ENCODE peak calls at places on chromosomes 12 and 14, in four cellular contexts. One of them, this sample, is unnamed.

GRCh38 chr12:68234140-68234539 is 8.5 kb upstream of the IL26 start:
- DNase-seq in Peyer's patch: no peak
- DNase-seq in body of pancreas: no peak
- DNase-seq in stomach: no peak
- DNase-seq in this sample: no peak

GRCh38 chr12:39620664-39621658 is 1.4 kb upstream of the ABCD2 start:
- DNase-seq in Peyer's patch: no peak
- DNase-seq in body of pancreas: no peak
- DNase-seq in stomach: no peak
- DNase-seq in this sample: no peak

GRCh38 chr12:71731439-71732356 is 23.0 kb upstream of the RAB21 start:
- DNase-seq in Peyer's patch: peak; percentile 60
- DNase-seq in body of pancreas: no peak
- DNase-seq in stomach: no peak
- DNase-seq in this sample: no peak

GRCh38 chr12:122028165-122028591 is 6.5 kb downstream of the BCL7A start:
- DNase-seq in Peyer's patch: no peak
- DNase-seq in body of pancreas: no peak
- DNase-seq in stomach: no peak
- DNase-seq in this sample: peak; percentile 63

GRCh38 chr12:10364839-10365681 is 24.8 kb downstream of the KLRK1 start:
- DNase-seq in Peyer's patch: peak; percentile 71
- DNase-seq in body of pancreas: peak; percentile 65
- DNase-seq in stomach: peak; percentile 69
- DNase-seq in this sample: peak; percentile 77

GRCh38 chr14:31068235-31068634 is 42.1 kb upstream of the STRN3 start:
- DNase-seq in Peyer's patch: no peak
- DNase-seq in body of pancreas: no peak
- DNase-seq in stomach: no peak
- DNase-seq in this sample: no peak

GRCh38 chr12:94037444-94037843 is 110.9 kb upstream of the PLXNC1 start:
- DNase-seq in Peyer's patch: no peak
- DNase-seq in body of pancreas: no peak
- DNase-seq in stomach: no peak
- DNase-seq in this sample: no peak

GRCh38 chr14:103104654-103105511 is 10.4 kb downstream of the EXOC3L4 start:
- DNase-seq in Peyer's patch: peak; percentile 89
- DNase-seq in body of pancreas: peak; percentile 77
- DNase-seq in stomach: peak; percentile 85
- DNase-seq in this sample: no peak

GRCh38 chr12:90322006-90322405 is 613.4 kb upstream of the ATP2B1 start:
- DNase-seq in Peyer's patch: no peak
- DNase-seq in body of pancreas: no peak
- DNase-seq in stomach: no peak
- DNase-seq in this sample: no peak

GRCh38 chr12:30002677-30003076 is 218.9 kb upstream of the TMTC1 start:
- DNase-seq in Peyer's patch: no peak
- DNase-seq in body of pancreas: no peak
- DNase-seq in stomach: no peak
- DNase-seq in this sample: no peak

GRCh38 chr12:121420109-121420508 is 20.2 kb downstream of the RNF34 start:
- DNase-seq in Peyer's patch: no peak
- DNase-seq in body of pancreas: no peak
- DNase-seq in stomach: no peak
- DNase-seq in this sample: no peak

GRCh38 chr14:48253020-48253419 is 577.6 kb upstream of the MDGA2 start:
- DNase-seq in Peyer's patch: no peak
- DNase-seq in body of pancreas: no peak
- DNase-seq in stomach: no peak
- DNase-seq in this sample: no peak

GRCh38 chr14:50620341-50620740 is 47.8 kb downstream of the SAV1 start:
- DNase-seq in Peyer's patch: no peak
- DNase-seq in body of pancreas: no peak
- DNase-seq in stomach: no peak
- DNase-seq in this sample: peak; percentile 27

GRCh38 chr12:40622246-40622838 is 69.9 kb upstream of the CNTN1 start:
- DNase-seq in Peyer's patch: no peak
- DNase-seq in body of pancreas: peak; percentile 64
- DNase-seq in stomach: peak; percentile 55
- DNase-seq in this sample: peak; percentile 62

GRCh38 chr12:94204647-94205247 is 56.4 kb downstream of the PLXNC1 start:
- DNase-seq in Peyer's patch: no peak
- DNase-seq in body of pancreas: no peak
- DNase-seq in stomach: no peak
- DNase-seq in this sample: no peak

GRCh38 chr12:5435161-5435560 is 3.3 kb downstream of the NTF3 start:
- DNase-seq in Peyer's patch: no peak
- DNase-seq in body of pancreas: no peak
- DNase-seq in stomach: no peak
- DNase-seq in this sample: no peak

GRCh38 chr14:102229739-102230092 is 75.2 kb downstream of the MOK start:
- DNase-seq in Peyer's patch: no peak
- DNase-seq in body of pancreas: no peak
- DNase-seq in stomach: no peak
- DNase-seq in this sample: no peak

GRCh38 chr14:103707329-103708263 is 7.7 kb downstream of the XRCC3 start:
- DNase-seq in Peyer's patch: no peak
- DNase-seq in body of pancreas: no peak
- DNase-seq in stomach: no peak
- DNase-seq in this sample: no peak

GRCh38 chr12:120183211-120183631 is 11.3 kb downstream of the GCN1 start:
- DNase-seq in Peyer's patch: no peak
- DNase-seq in body of pancreas: no peak
- DNase-seq in stomach: no peak
- DNase-seq in this sample: no peak

GRCh38 chr14:93859957-93860356 is 67.2 kb upstream of the FAM181A start:
- DNase-seq in Peyer's patch: no peak
- DNase-seq in body of pancreas: no peak
- DNase-seq in stomach: peak; percentile 37
- DNase-seq in this sample: no peak

GRCh38 chr12:103786201-103786600 is 54.8 kb downstream of the NT5DC3 start:
- DNase-seq in Peyer's patch: no peak
- DNase-seq in body of pancreas: no peak
- DNase-seq in stomach: no peak
- DNase-seq in this sample: no peak

GRCh38 chr12:52249041-52249461 is 16.0 kb downstream of the KRT7 start:
- DNase-seq in Peyer's patch: no peak
- DNase-seq in body of pancreas: peak; percentile 94
- DNase-seq in stomach: peak; percentile 84
- DNase-seq in this sample: no peak

GRCh38 chr12:117162167-117162539 is 28.1 kb downstream of the FBXO21 start:
- DNase-seq in Peyer's patch: no peak
- DNase-seq in body of pancreas: no peak
- DNase-seq in stomach: no peak
- DNase-seq in this sample: no peak

GRCh38 chr12:110107369-110108281 is 16.5 kb upstream of the IFT81 start:
- DNase-seq in Peyer's patch: no peak
- DNase-seq in body of pancreas: peak; percentile 24
- DNase-seq in stomach: no peak
- DNase-seq in this sample: peak; percentile 83

GRCh38 chr12:6367065-6367968 is 8.0 kb downstream of the SCNN1A start:
- DNase-seq in Peyer's patch: peak; percentile 18
- DNase-seq in body of pancreas: no peak
- DNase-seq in stomach: no peak
- DNase-seq in this sample: no peak

GRCh38 chr12:103712191-103712590 is 125.1 kb downstream of the STAB2 start:
- DNase-seq in Peyer's patch: no peak
- DNase-seq in body of pancreas: no peak
- DNase-seq in stomach: no peak
- DNase-seq in this sample: no peak

GRCh38 chr14:50082784-50083466 is 33.4 kb downstream of the VCPKMT start:
- DNase-seq in Peyer's patch: no peak
- DNase-seq in body of pancreas: no peak
- DNase-seq in stomach: peak; percentile 57
- DNase-seq in this sample: peak; percentile 76

GRCh38 chr14:56294125-56294524 is 175.9 kb downstream of the PELI2 start:
- DNase-seq in Peyer's patch: no peak
- DNase-seq in body of pancreas: no peak
- DNase-seq in stomach: no peak
- DNase-seq in this sample: no peak

GRCh38 chr14:68333265-68333664 is 459.6 kb downstream of the ZFP36L1 start:
- DNase-seq in Peyer's patch: no peak
- DNase-seq in body of pancreas: no peak
- DNase-seq in stomach: no peak
- DNase-seq in this sample: no peak

GRCh38 chr12:4178424-4179184 is 95.0 kb upstream of the CCND2 start:
- DNase-seq in Peyer's patch: no peak
- DNase-seq in body of pancreas: no peak
- DNase-seq in stomach: no peak
- DNase-seq in this sample: peak; percentile 67

GRCh38 chr14:35155962-35156361 is 33.6 kb downstream of the PRORP start:
- DNase-seq in Peyer's patch: no peak
- DNase-seq in body of pancreas: no peak
- DNase-seq in stomach: no peak
- DNase-seq in this sample: peak; percentile 69

GRCh38 chr12:24109381-24110039 is 160.0 kb upstream of the SOX5 start:
- DNase-seq in Peyer's patch: no peak
- DNase-seq in body of pancreas: no peak
- DNase-seq in stomach: no peak
- DNase-seq in this sample: peak; percentile 35

DNA sequence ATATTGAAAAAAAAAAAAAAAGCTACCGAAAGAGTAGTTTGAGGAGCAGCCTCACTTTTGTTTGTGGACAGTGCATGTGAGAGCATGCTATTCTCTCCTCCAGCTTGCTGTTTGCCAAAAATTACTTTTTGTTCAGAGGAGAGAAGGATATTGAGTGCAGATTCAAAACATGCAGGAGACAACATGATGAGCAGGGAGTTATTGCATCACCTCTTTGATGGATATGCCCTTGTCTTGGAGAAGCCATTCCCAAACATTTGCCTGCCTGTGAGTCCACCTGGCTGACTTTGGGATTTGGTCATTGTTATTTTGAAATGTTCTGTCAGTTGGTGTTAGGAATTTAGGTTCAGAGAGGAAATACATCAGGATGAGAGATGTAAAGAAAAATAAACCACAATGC is 2.4 kb downstream of the C12orf75 start:
- DNase-seq in Peyer's patch: no peak
- DNase-seq in body of pancreas: no peak
- DNase-seq in stomach: no peak
- DNase-seq in this sample: no peak
- H3K4me3 ChIP-seq in Peyer's patch: no peak overlapping the region
- H3K4me3 ChIP-seq in body of pancreas: no peak overlapping the region
- H3K4me3 ChIP-seq in stomach: no peak overlapping the region
- H3K4me3 ChIP-seq in this sample: no peak overlapping the region

DNA sequence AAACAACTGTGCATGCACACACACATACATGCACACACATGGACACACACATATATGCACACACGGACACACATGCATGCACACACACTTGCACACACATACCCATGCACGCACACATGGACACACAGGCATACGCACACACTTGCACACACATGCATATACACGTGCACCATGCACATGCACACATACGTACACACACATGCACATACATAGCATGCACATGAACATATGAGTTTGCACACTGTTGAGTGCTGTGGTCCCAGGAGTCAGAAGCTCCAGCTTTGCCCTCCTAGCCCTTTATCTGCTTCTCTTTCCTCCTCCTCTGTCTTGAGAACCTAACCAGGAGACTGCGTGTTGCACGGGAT is 3.7 kb upstream of the LRTM2 start:
- DNase-seq in Peyer's patch: no peak
- DNase-seq in body of pancreas: no peak
- DNase-seq in stomach: no peak
- DNase-seq in this sample: no peak
- H3K27me3 ChIP-seq in Peyer's patch: no peaks in the 10 kb centered on the region
- H3K27me3 ChIP-seq in body of pancreas: peaks cover 9% of the 10 kb centered on the region
- H3K27me3 ChIP-seq in stomach: peaks cover 19% of the 10 kb centered on the region
- H3K27me3 ChIP-seq in this sample: peaks cover 12% of the 10 kb centered on the region

DNA sequence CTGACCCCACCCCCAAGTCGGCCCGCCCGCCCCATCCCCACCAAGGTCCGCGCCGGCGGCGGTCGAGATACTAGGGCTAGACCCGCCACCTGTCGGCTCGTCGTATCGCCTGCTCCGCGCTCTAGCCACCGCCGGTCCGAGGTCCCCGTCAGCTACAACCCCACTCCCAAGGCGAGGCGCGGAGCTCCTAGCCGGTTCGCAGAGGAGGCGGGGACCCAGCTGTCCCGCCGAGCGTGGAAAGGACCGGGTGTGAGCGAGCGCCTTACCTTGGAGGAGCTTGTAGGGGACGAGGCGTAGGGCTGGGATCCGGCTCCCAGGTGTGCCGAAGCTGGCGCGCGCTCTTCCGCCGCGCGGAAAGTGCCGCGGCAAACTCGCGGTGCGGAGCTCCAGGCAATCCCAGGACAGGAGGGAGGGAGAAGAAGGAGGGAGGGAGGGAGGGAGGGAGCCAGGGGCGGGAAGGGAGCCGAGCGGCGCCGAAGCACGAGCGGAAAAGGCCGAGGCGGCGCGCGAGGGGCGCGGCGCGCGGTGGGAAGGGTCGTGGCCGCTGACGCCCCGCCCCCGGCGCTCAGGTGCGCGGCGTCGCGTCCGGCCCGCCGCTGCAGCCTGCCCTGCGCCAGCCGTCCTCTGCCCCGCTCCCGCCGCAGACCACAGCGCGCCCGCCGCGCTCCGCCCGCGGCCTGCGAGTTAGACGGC is at the start of gene PAWR:
- DNase-seq in Peyer's patch: peak; percentile 90
- DNase-seq in body of pancreas: peak; percentile 84
- DNase-seq in stomach: peak; percentile 83
- DNase-seq in this sample: peak; percentile 64
- TF ChIP-seq CTCF in Peyer's patch: peak; percentile 32
- TF ChIP-seq CTCF in body of pancreas: no peak
- TF ChIP-seq CTCF in stomach: peak; percentile 29
- TF ChIP-seq CTCF in this sample: peak; percentile 36

GRCh38 chr12:132015686-132016430 is 66.1 kb downstream of the EP400 start:
- DNase-seq in Peyer's patch: no peak
- DNase-seq in body of pancreas: no peak
- DNase-seq in stomach: no peak
- DNase-seq in this sample: no peak
- H3K4me3 ChIP-seq in Peyer's patch: no peak overlapping the region
- H3K4me3 ChIP-seq in body of pancreas: no peak overlapping the region
- H3K4me3 ChIP-seq in stomach: no peak overlapping the region
- H3K4me3 ChIP-seq in this sample: no peak overlapping the region

GRCh38 chr14:77128414-77128891 is 13.1 kb downstream of the ZDHHC22 start:
- DNase-seq in Peyer's patch: no peak
- DNase-seq in body of pancreas: no peak
- DNase-seq in stomach: no peak
- DNase-seq in this sample: peak; percentile 73
- H3K27me3 ChIP-seq in Peyer's patch: no peaks in the 10 kb centered on the region
- H3K27me3 ChIP-seq in body of pancreas: no peaks in the 10 kb centered on the region
- H3K27me3 ChIP-seq in stomach: peaks cover 13% of the 10 kb centered on the region
- H3K27me3 ChIP-seq in this sample: peaks cover 15% of the 10 kb centered on the region

GRCh38 chr12:26919216-26919555 is 18.6 kb downstream of the INTS13 start:
- DNase-seq in Peyer's patch: no peak
- DNase-seq in body of pancreas: no peak
- DNase-seq in stomach: no peak
- DNase-seq in this sample: no peak

GRCh38 chr12:26921886-26922285 is 15.9 kb downstream of the INTS13 start:
- DNase-seq in Peyer's patch: no peak
- DNase-seq in body of pancreas: no peak
- DNase-seq in stomach: no peak
- DNase-seq in this sample: no peak

GRCh38 chr12:26918321-26919215 is 19.2 kb downstream of the INTS13 start:
- DNase-seq in Peyer's patch: no peak
- DNase-seq in body of pancreas: no peak
- DNase-seq in stomach: no peak
- DNase-seq in this sample: no peak
- TF ChIP-seq CTCF in Peyer's patch: no peak
- TF ChIP-seq CTCF in body of pancreas: no peak
- TF ChIP-seq CTCF in stomach: no peak
- TF ChIP-seq CTCF in this sample: no peak

GRCh38 chr14:98904677-98905076 is 367.3 kb downstream of the BCL11B start:
- DNase-seq in Peyer's patch: no peak
- DNase-seq in body of pancreas: no peak
- DNase-seq in stomach: no peak
- DNase-seq in this sample: peak; percentile 67
- H3K4me3 ChIP-seq in Peyer's patch: no peak overlapping the region
- H3K4me3 ChIP-seq in body of pancreas: no peak overlapping the region
- H3K4me3 ChIP-seq in stomach: no peak overlapping the region
- H3K4me3 ChIP-seq in this sample: no peak overlapping the region